ENCODE peak calls at places on chromosomes 12 and 14, in six cellular contexts. W is thyroid gland; L is left cardiac atrium; O is activated T-helper 9 cell treated with anti-CD3 and anti-CD28 coated beads, Interleukin-2, amount 50 U/mL, for 16 hours; I is CD4-positive, CD25-positive, alpha-beta regulatory T cell; K is upper lobe of left lung. X is an unnamed sample.

GRCh38 chr14:91164676-91165075 is 50.8 kb downstream of the DGLUCY start:
- DNase-seq in W (peak; percentile 91), L (no peak), O (no peak), I (no peak), K (peak; percentile 92), X (no peak)

GRCh38 chr12:43285248-43285647 is 266.8 kb downstream of the ADAMTS20 start:
- DNase-seq in W (no peak), L (no peak), O (no peak), I (no peak), K (no peak), X (peak; percentile 48)

GRCh38 chr14:68987653-68988036 is 8.5 kb upstream of the ACTN1 start:
- DNase-seq in W (no peak), L (no peak), O (no peak), I (no peak), K (no peak), X (no peak)

GRCh38 chr12:21416611-21417121 is 20.8 kb upstream of the PYROXD1 start:
- DNase-seq in W (no peak), L (no peak), O (no peak), I (no peak), K (no peak), X (no peak)

GRCh38 chr12:56389215-56389850 is 26.7 kb upstream of the APOF start:
- DNase-seq in W (no peak), L (no peak), O (no peak), I (no peak), K (no peak), X (no peak)

GRCh38 chr12:106519587-106519986 is 63.2 kb upstream of the RFX4 start:
- DNase-seq in W (no peak), L (no peak), O (no peak), I (no peak), K (no peak), X (no peak)

GRCh38 chr14:70096866-70097265 is 91.9 kb downstream of the SLC8A3 start:
- DNase-seq in W (no peak), L (no peak), O (no peak), I (no peak), K (no peak), X (no peak)

GRCh38 chr12:110585231-110585799 is 2.2 kb upstream of the PPTC7 start:
- DNase-seq in W (peak; percentile 51), L (no peak), O (no peak), I (no peak), K (peak; percentile 72), X (no peak)

GRCh38 chr12:60266381-60266852 is 670.6 kb downstream of the SLC16A7 start:
- DNase-seq in W (no peak), L (no peak), O (no peak), I (no peak), K (no peak), X (no peak)

GRCh38 chr14:44795725-44796124 is 166.0 kb downstream of the KLHL28 start:
- DNase-seq in W (no peak), L (no peak), O (no peak), I (no peak), K (no peak), X (no peak)

GRCh38 chr12:31023271-31023724 is 50.4 kb upstream of the DDX11 start:
- DNase-seq in W (no peak), L (no peak), O (no peak), I (no peak), K (peak; percentile 18), X (no peak)

GRCh38 chr14:67759916-67760315 is 56.5 kb downstream of the ZFYVE26 start:
- DNase-seq in W (no peak), L (no peak), O (no peak), I (no peak), K (no peak), X (no peak)

GRCh38 chr14:20428802-20429201 is 7.2 kb downstream of the KLHL33 start:
- DNase-seq in W (no peak), L (no peak), O (no peak), I (no peak), K (no peak), X (no peak)

GRCh38 chr12:67366530-67367196 is 97.5 kb downstream of the CAND1 start:
- DNase-seq in W (no peak), L (no peak), O (no peak), I (no peak), K (no peak), X (no peak)

X was measured in keratinocyte.